ENCODE peak calls at places on chromosomes 12 and 14, in five cellular contexts. One of them, this sample, is unnamed.

GRCh38 chr12:105084251-105085250 is at the start of gene ALDH1L2:
- DNase-seq in small intestine: peak
- DNase-seq in T-helper 9 cell: peak
- DNase-seq in GM23338: peak
- DNase-seq in activated CD4-positive, alpha-beta T cell treated with anti-CD3 and anti-CD28 coated beads, Interleukin-2, amount 10 ng/mL, durations not matched to agents 7 days and 5 days: peak
- DNase-seq in this sample: no peak

GRCh38 chr12:130881046-130881445 is 9.2 kb downstream of the RAN start:
- DNase-seq in GM23338: no peak
- DNase-seq in small intestine: no peak
- DNase-seq in T-helper 9 cell: no peak
- DNase-seq in activated CD4-positive, alpha-beta T cell treated with anti-CD3 and anti-CD28 coated beads, Interleukin-2, amount 10 ng/mL, durations not matched to agents 7 days and 5 days: no peak
- DNase-seq in this sample: no peak

GRCh38 chr14:57574617-57575288 is 81.1 kb upstream of the CCDC198 start:
- DNase-seq in small intestine: peak
- DNase-seq in activated CD4-positive, alpha-beta T cell treated with anti-CD3 and anti-CD28 coated beads, Interleukin-2, amount 10 ng/mL, durations not matched to agents 7 days and 5 days: no peak
- DNase-seq in GM23338: peak
- DNase-seq in T-helper 9 cell: no peak
- DNase-seq in this sample: no peak

GRCh38 chr12:104715562-104716182 is 242.4 kb downstream of the SLC41A2 start:
- DNase-seq in activated CD4-positive, alpha-beta T cell treated with anti-CD3 and anti-CD28 coated beads, Interleukin-2, amount 10 ng/mL, durations not matched to agents 7 days and 5 days: no peak
- DNase-seq in small intestine: no peak
- DNase-seq in GM23338: no peak
- DNase-seq in T-helper 9 cell: no peak
- DNase-seq in this sample: no peak

GRCh38 chr12:49800421-49801140 is 27.6 kb downstream of the NCKAP5L start:
- DNase-seq in GM23338: no peak
- DNase-seq in T-helper 9 cell: no peak
- DNase-seq in small intestine: peak
- DNase-seq in activated CD4-positive, alpha-beta T cell treated with anti-CD3 and anti-CD28 coated beads, Interleukin-2, amount 10 ng/mL, durations not matched to agents 7 days and 5 days: no peak
- DNase-seq in this sample: no peak

GRCh38 chr14:69387311-69387710 is 10.8 kb downstream of the ERH start:
- DNase-seq in activated CD4-positive, alpha-beta T cell treated with anti-CD3 and anti-CD28 coated beads, Interleukin-2, amount 10 ng/mL, durations not matched to agents 7 days and 5 days: no peak
- DNase-seq in T-helper 9 cell: no peak
- DNase-seq in small intestine: no peak
- DNase-seq in GM23338: no peak
- DNase-seq in this sample: no peak

GRCh38 chr12:1870086-1870485 is 48.4 kb downstream of the CACNA2D4 start:
- DNase-seq in GM23338: peak
- DNase-seq in T-helper 9 cell: no peak
- DNase-seq in activated CD4-positive, alpha-beta T cell treated with anti-CD3 and anti-CD28 coated beads, Interleukin-2, amount 10 ng/mL, durations not matched to agents 7 days and 5 days: no peak
- DNase-seq in small intestine: no peak
- DNase-seq in this sample: no peak

GRCh38 chr14:43316427-43316826 is 1190.7 kb downstream of the FSCB start:
- DNase-seq in T-helper 9 cell: no peak
- DNase-seq in small intestine: no peak
- DNase-seq in GM23338: no peak
- DNase-seq in activated CD4-positive, alpha-beta T cell treated with anti-CD3 and anti-CD28 coated beads, Interleukin-2, amount 10 ng/mL, durations not matched to agents 7 days and 5 days: no peak
- DNase-seq in this sample: no peak

GRCh38 chr12:115204957-115205754 is 521.2 kb upstream of the TBX3 start:
- DNase-seq in small intestine: no peak
- DNase-seq in GM23338: peak
- DNase-seq in T-helper 9 cell: no peak
- DNase-seq in activated CD4-positive, alpha-beta T cell treated with anti-CD3 and anti-CD28 coated beads, Interleukin-2, amount 10 ng/mL, durations not matched to agents 7 days and 5 days: no peak
- DNase-seq in this sample: no peak

GRCh38 chr12:6615802-6616201 is 8.6 kb upstream of the CHD4 start:
- DNase-seq in T-helper 9 cell: no peak
- DNase-seq in activated CD4-positive, alpha-beta T cell treated with anti-CD3 and anti-CD28 coated beads, Interleukin-2, amount 10 ng/mL, durations not matched to agents 7 days and 5 days: no peak
- DNase-seq in GM23338: no peak
- DNase-seq in small intestine: no peak
- DNase-seq in this sample: no peak

GRCh38 chr14:81276699-81277069 is 55.9 kb upstream of the GTF2A1 start:
- DNase-seq in activated CD4-positive, alpha-beta T cell treated with anti-CD3 and anti-CD28 coated beads, Interleukin-2, amount 10 ng/mL, durations not matched to agents 7 days and 5 days: no peak
- DNase-seq in T-helper 9 cell: no peak
- DNase-seq in GM23338: no peak
- DNase-seq in small intestine: no peak
- DNase-seq in this sample: no peak

GRCh38 chr12:69161835-69162234 is 77.5 kb upstream of the CPSF6 start:
- DNase-seq in GM23338: no peak
- DNase-seq in small intestine: no peak
- DNase-seq in T-helper 9 cell: peak
- DNase-seq in activated CD4-positive, alpha-beta T cell treated with anti-CD3 and anti-CD28 coated beads, Interleukin-2, amount 10 ng/mL, durations not matched to agents 7 days and 5 days: peak
- DNase-seq in this sample: peak

GRCh38 chr12:5220835-5221234 is 177.2 kb downstream of the KCNA5 start:
- DNase-seq in T-helper 9 cell: no peak
- DNase-seq in activated CD4-positive, alpha-beta T cell treated with anti-CD3 and anti-CD28 coated beads, Interleukin-2, amount 10 ng/mL, durations not matched to agents 7 days and 5 days: peak
- DNase-seq in small intestine: no peak
- DNase-seq in GM23338: no peak
- DNase-seq in this sample: no peak